ENCODE peak calls at places on chromosome X, in five cellular contexts. One of them, this sample, is unnamed.
A peak's percentile ranks its signal among the peaks of the same experiment; 100 is the strongest.

GRCh38 chrX:30653415-30654131 is at the start of gene GK:
- DNase-seq in natural killer cell: no peak
- DNase-seq in upper lobe of right lung: no peak
- DNase-seq in mucosa of descending colon: no peak
- DNase-seq in lung: no peak
- DNase-seq in this sample: no peak

GRCh38 chrX:40132751-40133150 is 35.0 kb upstream of the BCOR start:
- DNase-seq in natural killer cell: no peak
- DNase-seq in upper lobe of right lung: no peak
- DNase-seq in mucosa of descending colon: peak; percentile 49
- DNase-seq in lung: peak; percentile 65
- DNase-seq in this sample: no peak

GRCh38 chrX:16573781-16574180 is 76.2 kb upstream of the S100G start:
- DNase-seq in natural killer cell: no peak
- DNase-seq in upper lobe of right lung: no peak
- DNase-seq in mucosa of descending colon: no peak
- DNase-seq in lung: no peak
- DNase-seq in this sample: no peak

GRCh38 chrX:71870337-71871098 is 40.1 kb upstream of the NHSL2 start:
- DNase-seq in natural killer cell: no peak
- DNase-seq in upper lobe of right lung: no peak
- DNase-seq in mucosa of descending colon: no peak
- DNase-seq in lung: no peak
- DNase-seq in this sample: no peak

GRCh38 chrX:338836-339400 is 20.3 kb upstream of the GTPBP6 start:
- DNase-seq in natural killer cell: no peak
- DNase-seq in upper lobe of right lung: peak; percentile 57
- DNase-seq in mucosa of descending colon: no peak
- DNase-seq in lung: no peak
- DNase-seq in this sample: no peak

GRCh38 chrX:29145316-29145715 is 558.1 kb downstream of the IL1RAPL1 start:
- DNase-seq in natural killer cell: no peak
- DNase-seq in upper lobe of right lung: no peak
- DNase-seq in mucosa of descending colon: no peak
- DNase-seq in lung: no peak
- DNase-seq in this sample: no peak

GRCh38 chrX:128365523-128365922 is 313.3 kb upstream of the ACTRT1 start:
- DNase-seq in natural killer cell: no peak
- DNase-seq in upper lobe of right lung: no peak
- DNase-seq in mucosa of descending colon: no peak
- DNase-seq in lung: no peak
- DNase-seq in this sample: no peak

GRCh38 chrX:110401142-110401541 is 42.5 kb downstream of the RTL9 start:
- DNase-seq in natural killer cell: no peak
- DNase-seq in upper lobe of right lung: no peak
- DNase-seq in mucosa of descending colon: no peak
- DNase-seq in lung: no peak
- DNase-seq in this sample: no peak

GRCh38 chrX:9646471-9647038 is 119.1 kb downstream of the GPR143 start:
- DNase-seq in natural killer cell: no peak
- DNase-seq in upper lobe of right lung: no peak
- DNase-seq in mucosa of descending colon: no peak
- DNase-seq in lung: no peak
- DNase-seq in this sample: no peak

GRCh38 chrX:41580423-41581064 is 108.2 kb upstream of the GPR34 start:
- DNase-seq in natural killer cell: no peak
- DNase-seq in upper lobe of right lung: no peak
- DNase-seq in mucosa of descending colon: no peak
- DNase-seq in lung: no peak
- DNase-seq in this sample: no peak

GRCh38 chrX:39839371-39839770 is 258.4 kb downstream of the BCOR start:
- DNase-seq in natural killer cell: no peak
- DNase-seq in upper lobe of right lung: no peak
- DNase-seq in mucosa of descending colon: no peak
- DNase-seq in lung: no peak
- DNase-seq in this sample: no peak

GRCh38 chrX:47577901-47578300 is 4.3 kb upstream of the TIMP1 start:
- DNase-seq in natural killer cell: no peak
- DNase-seq in upper lobe of right lung: no peak
- DNase-seq in mucosa of descending colon: no peak
- DNase-seq in lung: peak; percentile 27
- DNase-seq in this sample: no peak

GRCh38 chrX:137071596-137071995 is 37.8 kb upstream of the GPR101 start:
- DNase-seq in natural killer cell: no peak
- DNase-seq in upper lobe of right lung: no peak
- DNase-seq in mucosa of descending colon: no peak
- DNase-seq in lung: no peak
- DNase-seq in this sample: no peak

GRCh38 chrX:44945736-44946135 is 72.7 kb downstream of the KDM6A start:
- DNase-seq in natural killer cell: no peak
- DNase-seq in upper lobe of right lung: no peak
- DNase-seq in mucosa of descending colon: no peak
- DNase-seq in lung: no peak
- DNase-seq in this sample: no peak

GRCh38 chrX:110397353-110397752 is 38.7 kb downstream of the RTL9 start:
- DNase-seq in natural killer cell: no peak
- DNase-seq in upper lobe of right lung: no peak
- DNase-seq in mucosa of descending colon: no peak
- DNase-seq in lung: no peak
- DNase-seq in this sample: no peak

GRCh38 chrX:53642326-53642725 is 44.2 kb downstream of the HUWE1 start:
- DNase-seq in natural killer cell: no peak
- DNase-seq in upper lobe of right lung: no peak
- DNase-seq in mucosa of descending colon: no peak
- DNase-seq in lung: no peak
- DNase-seq in this sample: no peak

GRCh38 chrX:100645106-100645505 is 1.1 kb downstream of the SRPX2 start:
- DNase-seq in natural killer cell: no peak
- DNase-seq in upper lobe of right lung: no peak
- DNase-seq in mucosa of descending colon: no peak
- DNase-seq in lung: no peak
- DNase-seq in this sample: no peak

GRCh38 chrX:143854006-143854405 is 29.9 kb upstream of the UBE2NL start:
- DNase-seq in natural killer cell: no peak
- DNase-seq in upper lobe of right lung: no peak
- DNase-seq in mucosa of descending colon: no peak
- DNase-seq in lung: no peak
- DNase-seq in this sample: no peak

GRCh38 chrX:155966876-155967275 is 30.6 kb upstream of the IL9R start:
- DNase-seq in natural killer cell: no peak
- DNase-seq in upper lobe of right lung: no peak
- DNase-seq in mucosa of descending colon: no peak
- DNase-seq in lung: no peak
- DNase-seq in this sample: no peak

GRCh38 chrX:104486691-104487090 is 79.3 kb upstream of the IL1RAPL2 start:
- DNase-seq in natural killer cell: no peak
- DNase-seq in upper lobe of right lung: no peak
- DNase-seq in mucosa of descending colon: no peak
- DNase-seq in lung: no peak
- DNase-seq in this sample: no peak

GRCh38 chrX:34768290-34768689 is 111.2 kb upstream of the TMEM47 start:
- DNase-seq in natural killer cell: no peak
- DNase-seq in upper lobe of right lung: no peak
- DNase-seq in mucosa of descending colon: no peak
- DNase-seq in lung: no peak
- DNase-seq in this sample: no peak

GRCh38 chrX:48938721-48939416 is 18.5 kb downstream of the OTUD5 start:
- DNase-seq in natural killer cell: no peak
- DNase-seq in upper lobe of right lung: no peak
- DNase-seq in mucosa of descending colon: no peak
- DNase-seq in lung: no peak
- DNase-seq in this sample: no peak

GRCh38 chrX:80335062-80335830 is 85.0 kb upstream of the TENT5D start:
- DNase-seq in natural killer cell: no peak
- DNase-seq in upper lobe of right lung: peak; percentile 76
- DNase-seq in mucosa of descending colon: peak; percentile 77
- DNase-seq in lung: peak; percentile 47
- DNase-seq in this sample: no peak

GRCh38 chrX:107935200-107935599 is 47.0 kb downstream of the TEX13B start:
- DNase-seq in natural killer cell: no peak
- DNase-seq in upper lobe of right lung: no peak
- DNase-seq in mucosa of descending colon: no peak
- DNase-seq in lung: no peak
- DNase-seq in this sample: no peak

GRCh38 chrX:68634649-68635227 is 12.7 kb upstream of the STARD8 start:
- DNase-seq in natural killer cell: no peak
- DNase-seq in upper lobe of right lung: no peak
- DNase-seq in mucosa of descending colon: no peak
- DNase-seq in lung: no peak
- DNase-seq in this sample: no peak

GRCh38 chrX:9466115-9466495 is 1.2 kb downstream of the TBL1X start:
- DNase-seq in natural killer cell: no peak
- DNase-seq in upper lobe of right lung: peak; percentile 75
- DNase-seq in mucosa of descending colon: peak; percentile 40
- DNase-seq in lung: no peak
- DNase-seq in this sample: no peak

GRCh38 chrX:39470588-39471155 is 627.1 kb downstream of the BCOR start:
- DNase-seq in natural killer cell: no peak
- DNase-seq in upper lobe of right lung: no peak
- DNase-seq in mucosa of descending colon: peak; percentile 23
- DNase-seq in lung: no peak
- DNase-seq in this sample: no peak

GRCh38 chrX:68571292-68572256 is 72.7 kb downstream of the YIPF6 start:
- DNase-seq in natural killer cell: no peak
- DNase-seq in upper lobe of right lung: no peak
- DNase-seq in mucosa of descending colon: no peak
- DNase-seq in lung: no peak
- DNase-seq in this sample: no peak

GRCh38 chrX:15853586-15854079 is 980 bp downstream of the AP1S2 start:
- DNase-seq in natural killer cell: no peak
- DNase-seq in upper lobe of right lung: no peak
- DNase-seq in mucosa of descending colon: no peak
- DNase-seq in lung: no peak
- DNase-seq in this sample: no peak

GRCh38 chrX:23668335-23668734 is 1.0 kb downstream of the PRDX4 start:
- DNase-seq in natural killer cell: no peak
- DNase-seq in upper lobe of right lung: no peak
- DNase-seq in mucosa of descending colon: no peak
- DNase-seq in lung: no peak
- DNase-seq in this sample: no peak

GRCh38 chrX:133215747-133216146 is 2.4 kb downstream of the TFDP3 start:
- DNase-seq in natural killer cell: no peak
- DNase-seq in upper lobe of right lung: no peak
- DNase-seq in mucosa of descending colon: peak; percentile 49
- DNase-seq in lung: no peak
- DNase-seq in this sample: no peak

GRCh38 chrX:55057691-55058249 is 17.1 kb upstream of the PAGE2B start:
- DNase-seq in natural killer cell: no peak
- DNase-seq in upper lobe of right lung: no peak
- DNase-seq in mucosa of descending colon: peak; percentile 47
- DNase-seq in lung: no peak
- DNase-seq in this sample: no peak

GRCh38 chrX:68669094-68669830 is 21.8 kb downstream of the STARD8 start:
- DNase-seq in natural killer cell: no peak
- DNase-seq in upper lobe of right lung: no peak
- DNase-seq in mucosa of descending colon: no peak
- DNase-seq in lung: no peak
- DNase-seq in this sample: no peak

GRCh38 chrX:17737707-17738001 is 361 bp downstream of the SCML1 start:
- DNase-seq in natural killer cell: no peak
- DNase-seq in upper lobe of right lung: no peak
- DNase-seq in mucosa of descending colon: no peak
- DNase-seq in lung: no peak
- DNase-seq in this sample: no peak